ENCODE peak calls at places on chromosomes 6 and 20, in four cellular contexts. One of them, this sample, is unnamed.

GRCh38 chr6:15776458-15776980 is 113.7 kb upstream of the DTNBP1 start:
- DNase-seq in WTC11: no peak
- DNase-seq in OCI-LY7: no peak
- DNase-seq in endothelial cell: no peak
- DNase-seq in this sample: no peak

GRCh38 chr6:89411269-89412070 is 603 bp downstream of the RRAGD start:
- DNase-seq in WTC11: peak
- DNase-seq in OCI-LY7: peak
- DNase-seq in endothelial cell: peak
- DNase-seq in this sample: peak

GRCh38 chr20:48405909-48406308 is 421.9 kb downstream of the PREX1 start:
- DNase-seq in WTC11: peak
- DNase-seq in OCI-LY7: no peak
- DNase-seq in endothelial cell: peak
- DNase-seq in this sample: no peak

GRCh38 chr6:20564777-20565176 is 30.5 kb downstream of the CDKAL1 start:
- DNase-seq in WTC11: no peak
- DNase-seq in OCI-LY7: peak
- DNase-seq in endothelial cell: no peak
- DNase-seq in this sample: no peak

GRCh38 chr6:170464524-170464979 is 88.6 kb downstream of the PSMB1 start:
- DNase-seq in WTC11: no peak
- DNase-seq in OCI-LY7: no peak
- DNase-seq in endothelial cell: no peak
- DNase-seq in this sample: no peak

GRCh38 chr6:149233056-149233715 is 84.3 kb upstream of the TAB2 start:
- DNase-seq in WTC11: no peak
- DNase-seq in OCI-LY7: no peak
- DNase-seq in endothelial cell: no peak
- DNase-seq in this sample: no peak

GRCh38 chr20:57283867-57284266 is 17.4 kb upstream of the BMP7 start:
- DNase-seq in WTC11: no peak
- DNase-seq in OCI-LY7: no peak
- DNase-seq in endothelial cell: no peak
- DNase-seq in this sample: no peak

GRCh38 chr20:22455259-22455658 is 129.1 kb downstream of the FOXA2 start:
- DNase-seq in WTC11: no peak
- DNase-seq in OCI-LY7: no peak
- DNase-seq in endothelial cell: no peak
- DNase-seq in this sample: no peak

GRCh38 chr6:74991573-74992332 is 214.1 kb downstream of the COL12A1 start:
- DNase-seq in WTC11: no peak
- DNase-seq in OCI-LY7: no peak
- DNase-seq in endothelial cell: no peak
- DNase-seq in this sample: no peak

GRCh38 chr20:51365670-51366069 is 176.8 kb downstream of the NFATC2 start:
- DNase-seq in WTC11: no peak
- DNase-seq in OCI-LY7: no peak
- DNase-seq in endothelial cell: no peak
- DNase-seq in this sample: no peak

GRCh38 chr6:161215193-161215592 is 58.7 kb downstream of the AGPAT4 start:
- DNase-seq in WTC11: no peak
- DNase-seq in OCI-LY7: no peak
- DNase-seq in endothelial cell: no peak
- DNase-seq in this sample: no peak

GRCh38 chr6:150025201-150025917 is at the start of gene RAET1L:
- DNase-seq in WTC11: no peak
- DNase-seq in OCI-LY7: no peak
- DNase-seq in endothelial cell: no peak
- DNase-seq in this sample: no peak

GRCh38 chr6:69285054-69285453 is 511.8 kb downstream of the LMBRD1 start:
- DNase-seq in WTC11: no peak
- DNase-seq in OCI-LY7: no peak
- DNase-seq in endothelial cell: no peak
- DNase-seq in this sample: no peak

GRCh38 chr6:79453558-79454042 is 83.6 kb downstream of the LCA5 start:
- DNase-seq in WTC11: no peak
- DNase-seq in OCI-LY7: no peak
- DNase-seq in endothelial cell: no peak
- DNase-seq in this sample: no peak

GRCh38 chr20:19419420-19419819 is 207.0 kb downstream of the SLC24A3 start:
- DNase-seq in WTC11: no peak
- DNase-seq in OCI-LY7: no peak
- DNase-seq in endothelial cell: no peak
- DNase-seq in this sample: no peak

GRCh38 chr20:53579581-53580375 is 13.9 kb downstream of the ZNF217 start:
- DNase-seq in WTC11: no peak
- DNase-seq in OCI-LY7: peak
- DNase-seq in endothelial cell: no peak
- DNase-seq in this sample: no peak

GRCh38 chr20:48717095-48717958 is 110.5 kb downstream of the PREX1 start:
- DNase-seq in WTC11: no peak
- DNase-seq in OCI-LY7: peak
- DNase-seq in endothelial cell: no peak
- DNase-seq in this sample: no peak

GRCh38 chr6:140985679-140986275 is 1146.9 kb upstream of the GJE1 start:
- DNase-seq in WTC11: no peak
- DNase-seq in OCI-LY7: no peak
- DNase-seq in endothelial cell: no peak
- DNase-seq in this sample: no peak

GRCh38 chr6:142737368-142738060 is 207.5 kb downstream of the HIVEP2 start:
- DNase-seq in WTC11: no peak
- DNase-seq in OCI-LY7: no peak
- DNase-seq in endothelial cell: no peak
- DNase-seq in this sample: no peak

GRCh38 chr20:63029358-63030121 is 22.8 kb upstream of the BHLHE23 start:
- DNase-seq in WTC11: no peak
- DNase-seq in OCI-LY7: peak
- DNase-seq in endothelial cell: no peak
- DNase-seq in this sample: no peak

GRCh38 chr6:33279971-33280511 is 3.1 kb downstream of the B3GALT4 start:
- DNase-seq in WTC11: peak
- DNase-seq in OCI-LY7: peak
- DNase-seq in endothelial cell: peak
- DNase-seq in this sample: peak

GRCh38 chr6:30887901-30888300 is 3.6 kb downstream of the DDR1 start:
- DNase-seq in WTC11: no peak
- DNase-seq in OCI-LY7: no peak
- DNase-seq in endothelial cell: no peak
- DNase-seq in this sample: no peak

GRCh38 chr6:30781697-30782424 is 37.5 kb upstream of the IER3 start:
- DNase-seq in WTC11: no peak
- DNase-seq in OCI-LY7: no peak
- DNase-seq in endothelial cell: no peak
- DNase-seq in this sample: no peak

GRCh38 chr6:146578054-146578453 is 20.7 kb upstream of the ADGB start:
- DNase-seq in WTC11: no peak
- DNase-seq in OCI-LY7: no peak
- DNase-seq in endothelial cell: no peak
- DNase-seq in this sample: no peak

GRCh38 chr20:48308232-48308781 is 519.5 kb downstream of the PREX1 start:
- DNase-seq in WTC11: no peak
- DNase-seq in OCI-LY7: no peak
- DNase-seq in endothelial cell: no peak
- DNase-seq in this sample: no peak

GRCh38 chr6:113763883-113764282 is 93.3 kb upstream of the MARCKS start:
- DNase-seq in WTC11: no peak
- DNase-seq in OCI-LY7: no peak
- DNase-seq in endothelial cell: no peak
- DNase-seq in this sample: no peak

GRCh38 chr20:13298692-13299373 is 77.8 kb downstream of the ISM1 start:
- DNase-seq in WTC11: no peak
- DNase-seq in OCI-LY7: no peak
- DNase-seq in endothelial cell: no peak
- DNase-seq in this sample: no peak

GRCh38 chr6:80217799-80218198 is 111.3 kb downstream of the BCKDHB start:
- DNase-seq in WTC11: no peak
- DNase-seq in OCI-LY7: no peak
- DNase-seq in endothelial cell: no peak
- DNase-seq in this sample: no peak

GRCh38 chr20:32855387-32855786 is 3.3 kb upstream of the EFCAB8 start:
- DNase-seq in WTC11: no peak
- DNase-seq in OCI-LY7: no peak
- DNase-seq in endothelial cell: no peak
- DNase-seq in this sample: no peak

GRCh38 chr6:156336096-156336495 is 441.1 kb upstream of the ARID1B start:
- DNase-seq in WTC11: no peak
- DNase-seq in OCI-LY7: peak
- DNase-seq in endothelial cell: no peak
- DNase-seq in this sample: no peak

GRCh38 chr20:2585811-2586210 is 49.4 kb downstream of the TMC2 start:
- DNase-seq in WTC11: no peak
- DNase-seq in OCI-LY7: no peak
- DNase-seq in endothelial cell: no peak
- DNase-seq in this sample: no peak

GRCh38 chr6:2237001-2237400 is 8.4 kb downstream of the GMDS start:
- DNase-seq in WTC11: no peak
- DNase-seq in OCI-LY7: no peak
- DNase-seq in endothelial cell: no peak
- DNase-seq in this sample: no peak

GRCh38 chr20:37911838-37912273 is 8.9 kb downstream of the VSTM2L start:
- DNase-seq in WTC11: peak
- DNase-seq in OCI-LY7: no peak
- DNase-seq in endothelial cell: no peak
- DNase-seq in this sample: peak

GRCh38 chr20:61733216-61733615 is 332.5 kb downstream of the TAF4 start:
- DNase-seq in WTC11: no peak
- DNase-seq in OCI-LY7: no peak
- DNase-seq in endothelial cell: no peak
- DNase-seq in this sample: no peak

GRCh38 chr6:139600313-139600712 is 225.9 kb upstream of the CITED2 start:
- DNase-seq in WTC11: no peak
- DNase-seq in OCI-LY7: no peak
- DNase-seq in endothelial cell: no peak
- DNase-seq in this sample: no peak

GRCh38 chr20:37475258-37475657 is 45.8 kb upstream of the NNAT start:
- DNase-seq in WTC11: no peak
- DNase-seq in OCI-LY7: peak
- DNase-seq in endothelial cell: no peak
- DNase-seq in this sample: no peak

GRCh38 chr20:51687071-51687470 is 81.1 kb downstream of the ATP9A start:
- DNase-seq in WTC11: no peak
- DNase-seq in OCI-LY7: no peak
- DNase-seq in endothelial cell: no peak
- DNase-seq in this sample: no peak

DNA sequence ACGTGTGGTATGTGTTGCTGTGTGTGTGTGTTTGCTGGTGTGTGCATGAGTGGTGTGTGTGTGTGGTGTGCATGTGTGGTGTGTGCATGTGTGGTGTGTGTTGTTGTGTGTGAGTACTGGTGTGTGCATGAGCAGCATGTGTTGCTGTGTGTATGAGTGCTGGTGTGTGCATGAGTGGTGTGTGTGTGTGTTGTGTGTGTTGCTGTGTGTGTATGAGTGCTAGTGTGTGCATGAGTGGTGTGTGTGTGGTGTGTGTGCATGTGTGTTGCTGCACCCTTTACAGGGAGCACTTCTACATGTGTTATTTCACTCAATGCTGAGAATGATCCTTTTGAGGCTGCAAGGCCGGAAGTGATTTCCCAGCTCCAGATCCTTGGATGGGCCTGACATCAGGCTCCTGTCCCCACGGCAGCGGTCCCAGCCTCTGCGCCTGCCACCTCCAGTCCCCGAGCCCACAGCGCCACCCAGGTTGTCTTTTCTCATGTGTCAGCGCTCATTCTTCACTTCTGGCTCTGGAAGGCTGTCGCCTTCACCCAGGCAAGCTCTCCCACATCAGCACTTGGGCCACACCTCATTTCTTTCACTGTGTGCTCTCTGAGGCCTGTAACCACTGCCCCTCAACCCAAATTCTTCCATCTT is 2.6 kb downstream of the NPEPL1 start:
- DNase-seq in WTC11: no peak
- DNase-seq in OCI-LY7: no peak
- DNase-seq in endothelial cell: no peak
- DNase-seq in this sample: no peak
- TF ChIP-seq CTCF in WTC11: no peak
- TF ChIP-seq CTCF in OCI-LY7: no peak
- TF ChIP-seq CTCF in endothelial cell: no peak
- TF ChIP-seq CTCF in this sample: no peak

GRCh38 chr6:27452496-27452897 is 20.4 kb downstream of the ZNF184 start:
- DNase-seq in WTC11: no peak
- DNase-seq in OCI-LY7: peak
- DNase-seq in endothelial cell: no peak
- DNase-seq in this sample: no peak
- TF ChIP-seq CTCF in WTC11: no peak
- TF ChIP-seq CTCF in OCI-LY7: no peak
- TF ChIP-seq CTCF in endothelial cell: no peak
- TF ChIP-seq CTCF in this sample: no peak

GRCh38 chr6:36678488-36679042 is at the start of gene CDKN1A:
- DNase-seq in WTC11: peak
- DNase-seq in OCI-LY7: peak
- DNase-seq in endothelial cell: peak
- DNase-seq in this sample: peak
- TF ChIP-seq CTCF in WTC11: no peak
- TF ChIP-seq CTCF in OCI-LY7: no peak
- TF ChIP-seq CTCF in endothelial cell: no peak
- TF ChIP-seq CTCF in this sample: no peak

GRCh38 chr6:4942673-4943009 is 61.2 kb downstream of the RPP40 start:
- DNase-seq in WTC11: no peak
- DNase-seq in OCI-LY7: no peak
- DNase-seq in endothelial cell: no peak
- DNase-seq in this sample: no peak

GRCh38 chr6:4941782-4942672 is 61.8 kb downstream of the RPP40 start:
- DNase-seq in WTC11: no peak
- DNase-seq in OCI-LY7: no peak
- DNase-seq in endothelial cell: no peak
- DNase-seq in this sample: no peak

GRCh38 chr6:4943716-4944115 is 60.1 kb downstream of the RPP40 start:
- DNase-seq in WTC11: no peak
- DNase-seq in OCI-LY7: no peak
- DNase-seq in endothelial cell: no peak
- DNase-seq in this sample: no peak

GRCh38 chr6:4946521-4946920 is 57.3 kb downstream of the RPP40 start:
- DNase-seq in WTC11: no peak
- DNase-seq in OCI-LY7: no peak
- DNase-seq in endothelial cell: no peak
- DNase-seq in this sample: no peak

GRCh38 chr6:4944325-4944724 is 59.5 kb downstream of the RPP40 start:
- DNase-seq in WTC11: no peak
- DNase-seq in OCI-LY7: no peak
- DNase-seq in endothelial cell: no peak
- DNase-seq in this sample: no peak
- TF ChIP-seq CTCF in WTC11: no peak
- TF ChIP-seq CTCF in OCI-LY7: no peak
- TF ChIP-seq CTCF in endothelial cell: no peak
- TF ChIP-seq CTCF in this sample: no peak

GRCh38 chr20:58850693-58851174 is at the start of gene GNAS-AS1:
- DNase-seq in WTC11: peak
- DNase-seq in OCI-LY7: peak
- DNase-seq in endothelial cell: peak
- DNase-seq in this sample: peak
- TF ChIP-seq CTCF in WTC11: no peak
- TF ChIP-seq CTCF in OCI-LY7: peak
- TF ChIP-seq CTCF in endothelial cell: peak
- TF ChIP-seq CTCF in this sample: peak

This sample was measured in neural crest cell.